ENCODE peak calls at places on chromosomes 5 and 9, in six cellular contexts. Y is MCF 10A, N is brain microvascular endothelial cell, G is hepatic stellate cell, V is lung microvascular endothelial cell, M is type B pancreatic cell. O is an unnamed sample.

GRCh38 chr5:141560141-141560540 is 58.7 kb downstream of the DIAPH1 start:
- DNase-seq in Y (peak), N (no peak), G (no peak), V (peak), M (no peak), O (no peak)

GRCh38 chr9:96413312-96414221 is 4.6 kb downstream of the ZNF367 start:
- DNase-seq in Y (no peak), N (no peak), G (no peak), V (no peak), M (no peak), O (no peak)

GRCh38 chr5:56676091-56676768 is 139.1 kb upstream of the MAP3K1 start:
- DNase-seq in Y (peak), N (no peak), G (no peak), V (no peak), M (no peak), O (no peak)

GRCh38 chr9:134693011-134693410 is 51.4 kb downstream of the COL5A1 start:
- DNase-seq in Y (no peak), N (no peak), G (no peak), V (no peak), M (no peak), O (no peak)

GRCh38 chr9:32571969-32572899 is 725 bp downstream of the NDUFB6 start:
- DNase-seq in Y (peak), N (peak), G (peak), V (peak), M (no peak), O (peak)

GRCh38 chr5:151326276-151326675 is 21.1 kb downstream of the SLC36A2 start:
- DNase-seq in Y (no peak), N (no peak), G (no peak), V (no peak), M (no peak), O (no peak)

GRCh38 chr9:6460189-6460768 is 47.3 kb downstream of the UHRF2 start:
- DNase-seq in Y (no peak), N (no peak), G (no peak), V (no peak), M (no peak), O (no peak)

GRCh38 chr9:36401179-36401740 is 1.2 kb upstream of the RNF38 start:
- DNase-seq in Y (peak), N (peak), G (peak), V (peak), M (no peak), O (peak)

GRCh38 chr9:131266301-131267229 is 9.7 kb downstream of the FAM78A start:
- DNase-seq in Y (no peak), N (no peak), G (no peak), V (no peak), M (no peak), O (no peak)

GRCh38 chr9:133331641-133332380 is 4.2 kb downstream of the SURF6 start:
- DNase-seq in Y (no peak), N (no peak), G (no peak), V (no peak), M (no peak), O (no peak)

GRCh38 chr9:96020300-96020821 is 144.9 kb downstream of the ERCC6L2 start:
- DNase-seq in Y (no peak), N (no peak), G (no peak), V (no peak), M (no peak), O (no peak)

GRCh38 chr9:72952914-72953313 is at the start of gene ALDH1A1:
- DNase-seq in Y (peak), N (no peak), G (no peak), V (peak), M (no peak), O (no peak)

GRCh38 chr9:69307446-69308216 is 17.4 kb upstream of the ENTREP1 start:
- DNase-seq in Y (no peak), N (peak), G (no peak), V (no peak), M (no peak), O (peak)

GRCh38 chr9:133782157-133783130 is 44.3 kb upstream of the SARDH start:
- DNase-seq in Y (peak), N (peak), G (peak), V (peak), M (no peak), O (peak)

GRCh38 chr5:100827481-100827889 is 75.6 kb downstream of the ST8SIA4 start:
- DNase-seq in Y (peak), N (peak), G (no peak), V (peak), M (no peak), O (peak)

GRCh38 chr5:10577371-10578291 is 13.8 kb downstream of the ANKRD33B start:
- DNase-seq in Y (no peak), N (no peak), G (no peak), V (peak), M (peak), O (peak)

GRCh38 chr9:127455299-127455992 is 4.1 kb downstream of the LRSAM1 start:
- DNase-seq in Y (peak), N (no peak), G (no peak), V (peak), M (no peak), O (no peak)

GRCh38 chr5:131382407-131383395 is 118.8 kb downstream of the CDC42SE2 start:
- DNase-seq in Y (peak), N (peak), G (peak), V (peak), M (no peak), O (peak)

GRCh38 chr9:38422555-38423245 is 1.6 kb downstream of the IGFBPL1 start:
- DNase-seq in Y (no peak), N (no peak), G (no peak), V (no peak), M (no peak), O (no peak)

GRCh38 chr9:99818439-99818992 is 3.2 kb upstream of the NR4A3 start:
- DNase-seq in Y (no peak), N (no peak), G (no peak), V (no peak), M (no peak), O (no peak)

GRCh38 chr9:101487443-101487855 is 46.2 kb upstream of the RNF20 start:
- DNase-seq in Y (no peak), N (no peak), G (no peak), V (no peak), M (no peak), O (no peak)

GRCh38 chr5:150299571-150300327 is 3.0 kb downstream of the ARSI start:
- DNase-seq in Y (no peak), N (no peak), G (no peak), V (no peak), M (no peak), O (peak)

GRCh38 chr5:167767775-167768174 is 523.7 kb upstream of the WWC1 start:
- DNase-seq in Y (no peak), N (no peak), G (no peak), V (no peak), M (no peak), O (no peak)

GRCh38 chr9:131235480-131235851 is 40.8 kb downstream of the FAM78A start:
- DNase-seq in Y (no peak), N (no peak), G (no peak), V (no peak), M (no peak), O (no peak)

GRCh38 chr9:126448865-126449577 is 122.4 kb downstream of the MVB12B start:
- DNase-seq in Y (no peak), N (no peak), G (no peak), V (no peak), M (no peak), O (no peak)

GRCh38 chr5:53006920-53007890 is 18.1 kb downstream of the ITGA2 start:
- DNase-seq in Y (peak), N (no peak), G (no peak), V (no peak), M (no peak), O (no peak)

GRCh38 chr9:93114169-93114983 is 18.4 kb downstream of the CARD19 start:
- DNase-seq in Y (no peak), N (no peak), G (no peak), V (no peak), M (no peak), O (no peak)

GRCh38 chr5:171166766-171167165 is 142.3 kb upstream of the TLX3 start:
- DNase-seq in Y (no peak), N (no peak), G (no peak), V (no peak), M (no peak), O (no peak)

GRCh38 chr5:35857606-35858205 is 1.0 kb downstream of the IL7R start:
- DNase-seq in Y (peak), N (no peak), G (no peak), V (peak), M (no peak), O (peak)

GRCh38 chr9:89887286-89887685 is 282.5 kb downstream of the GADD45G start:
- DNase-seq in Y (no peak), N (no peak), G (no peak), V (no peak), M (peak), O (no peak)

GRCh38 chr9:70747335-70747734 is 332.9 kb upstream of the KLF9 start:
- DNase-seq in Y (no peak), N (peak), G (no peak), V (no peak), M (no peak), O (peak)

GRCh38 chr5:36602711-36603321 is 3.6 kb upstream of the SLC1A3 start:
- DNase-seq in Y (peak), N (no peak), G (no peak), V (no peak), M (no peak), O (no peak)

GRCh38 chr5:124519396-124519795 is 227.0 kb downstream of the ZNF608 start:
- DNase-seq in Y (peak), N (peak), G (peak), V (peak), M (no peak), O (peak)

GRCh38 chr9:108002296-108003056 is 512.9 kb upstream of the KLF4 start:
- DNase-seq in Y (no peak), N (no peak), G (no peak), V (no peak), M (no peak), O (no peak)

GRCh38 chr5:933251-933861 is 40.7 kb downstream of the TRIP13 start:
- DNase-seq in Y (no peak), N (no peak), G (no peak), V (peak), M (no peak), O (no peak)

GRCh38 chr5:73441377-73441776 is 7.2 kb downstream of the FOXD1 start:
- DNase-seq in Y (no peak), N (no peak), G (no peak), V (no peak), M (no peak), O (no peak)

GRCh38 chr5:73443725-73444498 is 4.7 kb downstream of the FOXD1 start:
- DNase-seq in Y (no peak), N (no peak), G (no peak), V (no peak), M (no peak), O (peak)

GRCh38 chr9:4860383-4860782 is 67.6 kb downstream of the RCL1 start:
- DNase-seq in Y (no peak), N (no peak), G (no peak), V (no peak), M (no peak), O (no peak)